ENCODE peak calls at places on chromosomes 11 and 22, in ten cellular contexts. One of them, this sample, is unnamed.

GRCh38 chr11:92826136-92826535 is 143.3 kb upstream of the MTNR1B start:
- DNase-seq in mammary epithelial cell: peak; percentile 81
- DNase-seq in KG1: no peak
- DNase-seq in EL: peak; percentile 66
- DNase-seq in HepG2: no peak
- DNase-seq in hepatic stellate cell: peak; percentile 6
- DNase-seq in effector CD4-positive, alpha-beta T cell: no peak
- DNase-seq in NCI-H1105: no peak
- DNase-seq in type B pancreatic cell: no peak
- DNase-seq in NCI-H1436: no peak
- DNase-seq in this sample: no peak

GRCh38 chr22:35842954-35843353 is 125.3 kb downstream of the APOL5 start:
- DNase-seq in mammary epithelial cell: peak; percentile 33
- DNase-seq in KG1: no peak
- DNase-seq in EL: peak; percentile 67
- DNase-seq in HepG2: peak; percentile 61
- DNase-seq in hepatic stellate cell: peak; percentile 49
- DNase-seq in effector CD4-positive, alpha-beta T cell: no peak
- DNase-seq in NCI-H1105: no peak
- DNase-seq in type B pancreatic cell: no peak
- DNase-seq in NCI-H1436: no peak
- DNase-seq in this sample: no peak

GRCh38 chr22:40594924-40595323 is 41.6 kb downstream of the MRTFA start:
- DNase-seq in mammary epithelial cell: peak; percentile 31
- DNase-seq in KG1: no peak
- DNase-seq in EL: peak; percentile 53
- DNase-seq in HepG2: peak; percentile 33
- DNase-seq in hepatic stellate cell: no peak
- DNase-seq in effector CD4-positive, alpha-beta T cell: no peak
- DNase-seq in NCI-H1105: no peak
- DNase-seq in type B pancreatic cell: no peak
- DNase-seq in NCI-H1436: no peak
- DNase-seq in this sample: no peak

GRCh38 chr11:720642-721346 is 14.8 kb downstream of the EPS8L2 start:
- DNase-seq in mammary epithelial cell: peak; percentile 22
- DNase-seq in KG1: no peak
- DNase-seq in EL: peak; percentile 43
- DNase-seq in HepG2: no peak
- DNase-seq in hepatic stellate cell: no peak
- DNase-seq in effector CD4-positive, alpha-beta T cell: peak; percentile 57
- DNase-seq in NCI-H1105: peak; percentile 70
- DNase-seq in type B pancreatic cell: peak; percentile 72
- DNase-seq in NCI-H1436: peak; percentile 43
- DNase-seq in this sample: no peak

GRCh38 chr11:46671958-46672315 is 28.5 kb downstream of the ARHGAP1 start:
- DNase-seq in mammary epithelial cell: no peak
- DNase-seq in KG1: no peak
- DNase-seq in EL: no peak
- DNase-seq in HepG2: no peak
- DNase-seq in hepatic stellate cell: no peak
- DNase-seq in effector CD4-positive, alpha-beta T cell: no peak
- DNase-seq in NCI-H1105: no peak
- DNase-seq in type B pancreatic cell: no peak
- DNase-seq in NCI-H1436: no peak
- DNase-seq in this sample: no peak

GRCh38 chr11:112280268-112281126 is 19.8 kb upstream of the PLET1 start:
- DNase-seq in mammary epithelial cell: peak; percentile 68
- DNase-seq in KG1: peak; percentile 82
- DNase-seq in EL: peak; percentile 79
- DNase-seq in HepG2: peak; percentile 72
- DNase-seq in hepatic stellate cell: peak; percentile 80
- DNase-seq in effector CD4-positive, alpha-beta T cell: peak; percentile 65
- DNase-seq in NCI-H1105: peak; percentile 93
- DNase-seq in type B pancreatic cell: no peak
- DNase-seq in NCI-H1436: peak; percentile 81
- DNase-seq in this sample: peak; percentile 54

GRCh38 chr11:48078661-48079060 is 98.3 kb downstream of the PTPRJ start:
- DNase-seq in mammary epithelial cell: no peak
- DNase-seq in KG1: no peak
- DNase-seq in EL: no peak
- DNase-seq in HepG2: no peak
- DNase-seq in hepatic stellate cell: no peak
- DNase-seq in effector CD4-positive, alpha-beta T cell: no peak
- DNase-seq in NCI-H1105: no peak
- DNase-seq in type B pancreatic cell: no peak
- DNase-seq in NCI-H1436: no peak
- DNase-seq in this sample: no peak

GRCh38 chr11:5284551-5285130 is 14.9 kb upstream of the HBE1 start:
- DNase-seq in mammary epithelial cell: no peak
- DNase-seq in KG1: no peak
- DNase-seq in EL: no peak
- DNase-seq in HepG2: no peak
- DNase-seq in hepatic stellate cell: no peak
- DNase-seq in effector CD4-positive, alpha-beta T cell: no peak
- DNase-seq in NCI-H1105: no peak
- DNase-seq in type B pancreatic cell: no peak
- DNase-seq in NCI-H1436: no peak
- DNase-seq in this sample: no peak

GRCh38 chr22:47727656-47728055 is 965.2 kb downstream of the TBC1D22A start:
- DNase-seq in mammary epithelial cell: no peak
- DNase-seq in KG1: no peak
- DNase-seq in EL: no peak
- DNase-seq in HepG2: no peak
- DNase-seq in hepatic stellate cell: no peak
- DNase-seq in effector CD4-positive, alpha-beta T cell: no peak
- DNase-seq in NCI-H1105: no peak
- DNase-seq in type B pancreatic cell: no peak
- DNase-seq in NCI-H1436: no peak
- DNase-seq in this sample: no peak

GRCh38 chr11:21771097-21771496 is 421.8 kb upstream of the ANO5 start:
- DNase-seq in mammary epithelial cell: no peak
- DNase-seq in KG1: no peak
- DNase-seq in EL: no peak
- DNase-seq in HepG2: no peak
- DNase-seq in hepatic stellate cell: no peak
- DNase-seq in effector CD4-positive, alpha-beta T cell: no peak
- DNase-seq in NCI-H1105: peak; percentile 40
- DNase-seq in type B pancreatic cell: no peak
- DNase-seq in NCI-H1436: no peak
- DNase-seq in this sample: peak; percentile 3

GRCh38 chr11:73414977-73415492 is 38.8 kb downstream of the RELT start:
- DNase-seq in mammary epithelial cell: no peak
- DNase-seq in KG1: no peak
- DNase-seq in EL: peak; percentile 54
- DNase-seq in HepG2: no peak
- DNase-seq in hepatic stellate cell: no peak
- DNase-seq in effector CD4-positive, alpha-beta T cell: no peak
- DNase-seq in NCI-H1105: no peak
- DNase-seq in type B pancreatic cell: no peak
- DNase-seq in NCI-H1436: no peak
- DNase-seq in this sample: no peak

GRCh38 chr11:20112291-20113146 is 47.8 kb downstream of the DBX1 start:
- DNase-seq in mammary epithelial cell: peak; percentile 95
- DNase-seq in KG1: no peak
- DNase-seq in EL: peak; percentile 94
- DNase-seq in HepG2: no peak
- DNase-seq in hepatic stellate cell: peak; percentile 93
- DNase-seq in effector CD4-positive, alpha-beta T cell: no peak
- DNase-seq in NCI-H1105: no peak
- DNase-seq in type B pancreatic cell: no peak
- DNase-seq in NCI-H1436: no peak
- DNase-seq in this sample: peak; percentile 56

GRCh38 chr11:24161587-24161986 is 335.3 kb upstream of the LUZP2 start:
- DNase-seq in mammary epithelial cell: no peak
- DNase-seq in KG1: no peak
- DNase-seq in EL: no peak
- DNase-seq in HepG2: no peak
- DNase-seq in hepatic stellate cell: no peak
- DNase-seq in effector CD4-positive, alpha-beta T cell: no peak
- DNase-seq in NCI-H1105: no peak
- DNase-seq in type B pancreatic cell: no peak
- DNase-seq in NCI-H1436: no peak
- DNase-seq in this sample: no peak

GRCh38 chr11:24391165-24391564 is 105.7 kb upstream of the LUZP2 start:
- DNase-seq in mammary epithelial cell: peak; percentile 52
- DNase-seq in KG1: no peak
- DNase-seq in EL: peak; percentile 19
- DNase-seq in HepG2: no peak
- DNase-seq in hepatic stellate cell: no peak
- DNase-seq in effector CD4-positive, alpha-beta T cell: no peak
- DNase-seq in NCI-H1105: no peak
- DNase-seq in type B pancreatic cell: no peak
- DNase-seq in NCI-H1436: no peak
- DNase-seq in this sample: no peak

GRCh38 chr22:17471901-17472566 is 91.3 kb upstream of the SLC25A18 start:
- DNase-seq in mammary epithelial cell: no peak
- DNase-seq in KG1: no peak
- DNase-seq in EL: peak; percentile 8
- DNase-seq in HepG2: no peak
- DNase-seq in hepatic stellate cell: no peak
- DNase-seq in effector CD4-positive, alpha-beta T cell: no peak
- DNase-seq in NCI-H1105: no peak
- DNase-seq in type B pancreatic cell: no peak
- DNase-seq in NCI-H1436: no peak
- DNase-seq in this sample: no peak

GRCh38 chr22:28438183-28438778 is 241.4 kb downstream of the TTC28 start:
- DNase-seq in mammary epithelial cell: no peak
- DNase-seq in KG1: no peak
- DNase-seq in EL: no peak
- DNase-seq in HepG2: no peak
- DNase-seq in hepatic stellate cell: no peak
- DNase-seq in effector CD4-positive, alpha-beta T cell: no peak
- DNase-seq in NCI-H1105: peak; percentile 18
- DNase-seq in type B pancreatic cell: no peak
- DNase-seq in NCI-H1436: no peak
- DNase-seq in this sample: no peak

GRCh38 chr11:68724293-68724692 is 27.0 kb downstream of the TESMIN start:
- DNase-seq in mammary epithelial cell: no peak
- DNase-seq in KG1: no peak
- DNase-seq in EL: no peak
- DNase-seq in HepG2: no peak
- DNase-seq in hepatic stellate cell: no peak
- DNase-seq in effector CD4-positive, alpha-beta T cell: no peak
- DNase-seq in NCI-H1105: no peak
- DNase-seq in type B pancreatic cell: no peak
- DNase-seq in NCI-H1436: no peak
- DNase-seq in this sample: no peak

GRCh38 chr11:75056806-75057205 is 39.9 kb downstream of the OR2AT4 start:
- DNase-seq in mammary epithelial cell: no peak
- DNase-seq in KG1: no peak
- DNase-seq in EL: no peak
- DNase-seq in HepG2: no peak
- DNase-seq in hepatic stellate cell: no peak
- DNase-seq in effector CD4-positive, alpha-beta T cell: no peak
- DNase-seq in NCI-H1105: no peak
- DNase-seq in type B pancreatic cell: no peak
- DNase-seq in NCI-H1436: no peak
- DNase-seq in this sample: no peak

GRCh38 chr11:110092577-110093406 is at the start of gene ZC3H12C:
- DNase-seq in mammary epithelial cell: peak; percentile 95
- DNase-seq in KG1: peak; percentile 72
- DNase-seq in EL: peak; percentile 91
- DNase-seq in HepG2: peak; percentile 84
- DNase-seq in hepatic stellate cell: peak; percentile 79
- DNase-seq in effector CD4-positive, alpha-beta T cell: no peak
- DNase-seq in NCI-H1105: peak; percentile 81
- DNase-seq in type B pancreatic cell: peak; percentile 86
- DNase-seq in NCI-H1436: peak; percentile 75
- DNase-seq in this sample: peak; percentile 73

GRCh38 chr11:26297179-26297970 is 34.6 kb upstream of the ANO3 start:
- DNase-seq in mammary epithelial cell: peak; percentile 42
- DNase-seq in KG1: no peak
- DNase-seq in EL: peak; percentile 43
- DNase-seq in HepG2: peak; percentile 58
- DNase-seq in hepatic stellate cell: peak; percentile 9
- DNase-seq in effector CD4-positive, alpha-beta T cell: no peak
- DNase-seq in NCI-H1105: peak; percentile 69
- DNase-seq in type B pancreatic cell: no peak
- DNase-seq in NCI-H1436: peak; percentile 24
- DNase-seq in this sample: no peak

GRCh38 chr11:103624708-103625623 is 411.5 kb upstream of the DDI1 start:
- DNase-seq in mammary epithelial cell: peak; percentile 70
- DNase-seq in KG1: no peak
- DNase-seq in EL: peak; percentile 96
- DNase-seq in HepG2: no peak
- DNase-seq in hepatic stellate cell: peak; percentile 38
- DNase-seq in effector CD4-positive, alpha-beta T cell: no peak
- DNase-seq in NCI-H1105: no peak
- DNase-seq in type B pancreatic cell: no peak
- DNase-seq in NCI-H1436: no peak
- DNase-seq in this sample: no peak

GRCh38 chr22:47333625-47334024 is 571.2 kb downstream of the TBC1D22A start:
- DNase-seq in mammary epithelial cell: peak; percentile 4
- DNase-seq in KG1: no peak
- DNase-seq in EL: peak; percentile 26
- DNase-seq in HepG2: peak; percentile 9
- DNase-seq in hepatic stellate cell: no peak
- DNase-seq in effector CD4-positive, alpha-beta T cell: no peak
- DNase-seq in NCI-H1105: peak; percentile 87
- DNase-seq in type B pancreatic cell: no peak
- DNase-seq in NCI-H1436: peak; percentile 1
- DNase-seq in this sample: no peak

GRCh38 chr11:76568621-76569020 is 101.9 kb downstream of the LRRC32 start:
- DNase-seq in mammary epithelial cell: no peak
- DNase-seq in KG1: no peak
- DNase-seq in EL: no peak
- DNase-seq in HepG2: no peak
- DNase-seq in hepatic stellate cell: no peak
- DNase-seq in effector CD4-positive, alpha-beta T cell: no peak
- DNase-seq in NCI-H1105: no peak
- DNase-seq in type B pancreatic cell: no peak
- DNase-seq in NCI-H1436: no peak
- DNase-seq in this sample: no peak

GRCh38 chr22:31618057-31618456 is 44.0 kb downstream of the PISD start:
- DNase-seq in mammary epithelial cell: no peak
- DNase-seq in KG1: no peak
- DNase-seq in EL: no peak
- DNase-seq in HepG2: no peak
- DNase-seq in hepatic stellate cell: no peak
- DNase-seq in effector CD4-positive, alpha-beta T cell: no peak
- DNase-seq in NCI-H1105: peak; percentile 94
- DNase-seq in type B pancreatic cell: no peak
- DNase-seq in NCI-H1436: peak; percentile 85
- DNase-seq in this sample: no peak

GRCh38 chr22:46557736-46558480 is 20.5 kb upstream of the CELSR1 start:
- DNase-seq in mammary epithelial cell: peak; percentile 71
- DNase-seq in KG1: no peak
- DNase-seq in EL: no peak
- DNase-seq in HepG2: no peak
- DNase-seq in hepatic stellate cell: no peak
- DNase-seq in effector CD4-positive, alpha-beta T cell: no peak
- DNase-seq in NCI-H1105: peak; percentile 11
- DNase-seq in type B pancreatic cell: no peak
- DNase-seq in NCI-H1436: no peak
- DNase-seq in this sample: no peak

GRCh38 chr11:19437760-19438159 is 197.0 kb upstream of the E2F8 start:
- DNase-seq in mammary epithelial cell: peak; percentile 71
- DNase-seq in KG1: no peak
- DNase-seq in EL: peak; percentile 90
- DNase-seq in HepG2: no peak
- DNase-seq in hepatic stellate cell: peak; percentile 52
- DNase-seq in effector CD4-positive, alpha-beta T cell: no peak
- DNase-seq in NCI-H1105: no peak
- DNase-seq in type B pancreatic cell: no peak
- DNase-seq in NCI-H1436: no peak
- DNase-seq in this sample: no peak

GRCh38 chr11:106585061-106585460 is 433.2 kb downstream of the GUCY1A2 start:
- DNase-seq in mammary epithelial cell: peak; percentile 20
- DNase-seq in KG1: no peak
- DNase-seq in EL: peak; percentile 41
- DNase-seq in HepG2: peak; percentile 20
- DNase-seq in hepatic stellate cell: peak; percentile 26
- DNase-seq in effector CD4-positive, alpha-beta T cell: no peak
- DNase-seq in NCI-H1105: no peak
- DNase-seq in type B pancreatic cell: no peak
- DNase-seq in NCI-H1436: no peak
- DNase-seq in this sample: no peak

GRCh38 chr22:35354068-35354467 is 26.8 kb upstream of the HMOX1 start:
- DNase-seq in mammary epithelial cell: no peak
- DNase-seq in KG1: no peak
- DNase-seq in EL: no peak
- DNase-seq in HepG2: no peak
- DNase-seq in hepatic stellate cell: no peak
- DNase-seq in effector CD4-positive, alpha-beta T cell: no peak
- DNase-seq in NCI-H1105: no peak
- DNase-seq in type B pancreatic cell: no peak
- DNase-seq in NCI-H1436: no peak
- DNase-seq in this sample: no peak

This sample was measured in nucleus accumbens.